ENCODE peak calls at places on chromosomes 16 and 17, in seven cellular contexts. W is lower leg skin, D is HCT116, R is ovary, M is GM12892, G is H54, N is suprapubic skin. K is an unnamed sample.
A peak's percentile ranks its signal among the peaks of the same experiment; 100 is the strongest.

GRCh38 chr17:31156326-31156725 is 61.5 kb downstream of the NF1 start:
- DNase-seq in W (no peak), D (no peak), R (no peak), M (no peak), G (no peak), N (no peak), K (no peak)

GRCh38 chr16:11032922-11033291 is 88.5 kb downstream of the CLEC16A start:
- DNase-seq in W (peak; percentile 86), D (no peak), R (peak; percentile 45), M (no peak), G (no peak), N (no peak), K (no peak)

GRCh38 chr16:52435573-52435972 is 111.4 kb downstream of the TOX3 start:
- DNase-seq in W (no peak), D (no peak), R (no peak), M (no peak), G (no peak), N (no peak), K (no peak)

GRCh38 chr17:55420776-55421178 is 858 bp downstream of the MMD start:
- DNase-seq in W (peak; percentile 38), D (no peak), R (no peak), M (no peak), G (no peak), N (peak; percentile 87), K (no peak)

GRCh38 chr17:45284176-45285140 is 22.6 kb upstream of the SPATA32 start:
- DNase-seq in W (peak; percentile 46), D (no peak), R (no peak), M (no peak), G (no peak), N (peak; percentile 80), K (no peak)

GRCh38 chr17:55212880-55213279 is 51.9 kb upstream of the HLF start:
- DNase-seq in W (no peak), D (no peak), R (no peak), M (no peak), G (no peak), N (no peak), K (no peak)

GRCh38 chr17:31842416-31843381 is 16.3 kb downstream of the COPRS start:
- DNase-seq in W (peak; percentile 37), D (peak; percentile 27), R (peak; percentile 78), M (peak; percentile 62), G (peak; percentile 53), N (peak; percentile 89), K (no peak)

GRCh38 chr17:37830151-37830993 is 85.5 kb upstream of the HNF1B start:
- DNase-seq in W (no peak), D (no peak), R (no peak), M (no peak), G (no peak), N (no peak), K (no peak)

GRCh38 chr16:79267781-79268180 is 332.8 kb downstream of the MAF start:
- DNase-seq in W (no peak), D (no peak), R (no peak), M (no peak), G (no peak), N (no peak), K (no peak)

GRCh38 chr17:44348234-44348987 is 3.3 kb downstream of the GRN start:
- DNase-seq in W (peak; percentile 51), D (no peak), R (no peak), M (peak; percentile 68), G (peak; percentile 65), N (no peak), K (no peak)

GRCh38 chr16:8736123-8736680 is 61.2 kb downstream of the TMEM186 start:
- DNase-seq in W (no peak), D (no peak), R (no peak), M (no peak), G (no peak), N (no peak), K (no peak)

GRCh38 chr17:81335388-81336157 is 40.5 kb upstream of the SLC38A10 start:
- DNase-seq in W (no peak), D (no peak), R (no peak), M (no peak), G (no peak), N (no peak), K (no peak)

GRCh38 chr17:81794509-81794908 is 9.4 kb upstream of the GCGR start:
- DNase-seq in W (no peak), D (no peak), R (no peak), M (no peak), G (no peak), N (no peak), K (no peak)

GRCh38 chr16:48608871-48609452 is 1.0 kb downstream of the N4BP1 start:
- DNase-seq in W (no peak), D (no peak), R (no peak), M (no peak), G (no peak), N (no peak), K (no peak)

GRCh38 chr17:43950554-43950953 is 3.2 kb downstream of the PYY start:
- DNase-seq in W (no peak), D (no peak), R (no peak), M (no peak), G (no peak), N (no peak), K (no peak)

GRCh38 chr16:12354296-12354818 is 377.8 kb downstream of the SNX29 start:
- DNase-seq in W (no peak), D (no peak), R (no peak), M (no peak), G (no peak), N (no peak), K (no peak)

GRCh38 chr17:1435326-1435725 is 20.7 kb downstream of the CRK start:
- DNase-seq in W (no peak), D (no peak), R (no peak), M (no peak), G (no peak), N (no peak), K (no peak)

GRCh38 chr16:13919330-13919682 is 648 bp upstream of the ERCC4 start:
- DNase-seq in W (no peak), D (peak; percentile 51), R (no peak), M (no peak), G (no peak), N (no peak), K (no peak)

GRCh38 chr17:56891751-56892150 is 22.1 kb downstream of the TRIM25 start:
- DNase-seq in W (no peak), D (no peak), R (no peak), M (no peak), G (no peak), N (peak; percentile 47), K (no peak)

GRCh38 chr17:58513391-58513912 is 986 bp downstream of the MTMR4 start:
- DNase-seq in W (no peak), D (no peak), R (no peak), M (no peak), G (no peak), N (no peak), K (no peak)
- TF ChIP-seq POLR2A in W (no peak), D (no peak), R (no peak), M (peak; percentile 56), G (no peak), N (no peak), K (no peak)

GRCh38 chr17:48973806-48974205 is 5.4 kb upstream of the GIP start:
- DNase-seq in W (no peak), D (no peak), R (no peak), M (no peak), G (no peak), N (no peak), K (no peak)

GRCh38 chr17:48970224-48970623 is 1.8 kb upstream of the GIP start:
- DNase-seq in W (no peak), D (no peak), R (no peak), M (no peak), G (no peak), N (no peak), K (no peak)

GRCh38 chr17:48972749-48973097 is 4.3 kb upstream of the GIP start:
- DNase-seq in W (no peak), D (no peak), R (no peak), M (no peak), G (no peak), N (no peak), K (no peak)

GRCh38 chr17:48970865-48971687 is 2.7 kb upstream of the GIP start:
- DNase-seq in W (no peak), D (no peak), R (no peak), M (no peak), G (no peak), N (no peak), K (no peak)
- TF ChIP-seq POLR2A in W (no peak), D (no peak), R (no peak), M (no peak), G (no peak), N (no peak), K (no peak)

DNA sequence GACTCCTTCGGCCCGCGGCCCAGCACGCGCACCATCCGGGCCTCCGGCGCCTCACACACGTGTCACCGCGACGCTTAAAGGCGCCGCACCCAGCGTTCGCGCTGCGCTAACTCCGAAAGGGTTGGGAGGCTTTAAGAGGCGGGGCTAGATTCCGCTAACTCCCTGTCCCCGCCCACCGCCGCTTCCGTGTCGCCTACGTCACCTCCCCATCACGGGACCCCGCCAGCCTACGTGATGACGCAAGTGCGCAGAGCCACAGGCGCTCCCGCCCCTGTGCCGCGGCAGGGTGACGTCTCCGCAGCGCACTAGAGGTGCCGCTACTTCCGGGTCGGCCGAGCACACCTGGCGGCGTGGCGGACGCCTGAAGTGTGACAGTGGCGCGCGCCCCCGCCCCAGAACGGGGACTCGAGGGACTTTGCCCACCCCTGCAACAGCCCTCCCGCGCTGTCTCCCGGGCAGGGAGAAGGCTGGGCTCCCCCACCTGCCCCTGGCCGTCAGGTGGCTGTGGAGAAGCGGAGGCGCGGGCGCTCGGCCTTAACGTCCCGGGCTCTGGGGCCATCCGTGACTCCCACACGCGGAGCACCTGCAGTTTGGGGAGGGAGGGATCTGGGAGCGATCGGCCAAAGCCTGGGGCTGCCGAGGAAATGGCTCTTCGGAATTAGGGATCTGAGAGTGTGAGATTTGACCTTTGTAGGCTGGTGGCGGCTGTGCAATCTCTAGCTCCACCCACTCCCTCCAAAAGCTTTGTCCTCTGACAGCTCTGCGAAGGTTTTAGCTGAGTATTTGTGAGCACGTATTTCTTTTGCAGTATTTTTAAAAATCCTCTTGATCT is at the start of gene USP36:
- DNase-seq in W (peak; percentile 99), D (peak; percentile 100), R (peak; percentile 100), M (peak; percentile 95), G (peak; percentile 95), N (peak; percentile 100), K (peak; percentile 92)
- TF ChIP-seq POLR2A in W (no peak), D (peak; percentile 85), R (peak; percentile 98), M (peak; percentile 83), G (peak; percentile 63), N (peak; percentile 85), K (peak; percentile 72)

DNA sequence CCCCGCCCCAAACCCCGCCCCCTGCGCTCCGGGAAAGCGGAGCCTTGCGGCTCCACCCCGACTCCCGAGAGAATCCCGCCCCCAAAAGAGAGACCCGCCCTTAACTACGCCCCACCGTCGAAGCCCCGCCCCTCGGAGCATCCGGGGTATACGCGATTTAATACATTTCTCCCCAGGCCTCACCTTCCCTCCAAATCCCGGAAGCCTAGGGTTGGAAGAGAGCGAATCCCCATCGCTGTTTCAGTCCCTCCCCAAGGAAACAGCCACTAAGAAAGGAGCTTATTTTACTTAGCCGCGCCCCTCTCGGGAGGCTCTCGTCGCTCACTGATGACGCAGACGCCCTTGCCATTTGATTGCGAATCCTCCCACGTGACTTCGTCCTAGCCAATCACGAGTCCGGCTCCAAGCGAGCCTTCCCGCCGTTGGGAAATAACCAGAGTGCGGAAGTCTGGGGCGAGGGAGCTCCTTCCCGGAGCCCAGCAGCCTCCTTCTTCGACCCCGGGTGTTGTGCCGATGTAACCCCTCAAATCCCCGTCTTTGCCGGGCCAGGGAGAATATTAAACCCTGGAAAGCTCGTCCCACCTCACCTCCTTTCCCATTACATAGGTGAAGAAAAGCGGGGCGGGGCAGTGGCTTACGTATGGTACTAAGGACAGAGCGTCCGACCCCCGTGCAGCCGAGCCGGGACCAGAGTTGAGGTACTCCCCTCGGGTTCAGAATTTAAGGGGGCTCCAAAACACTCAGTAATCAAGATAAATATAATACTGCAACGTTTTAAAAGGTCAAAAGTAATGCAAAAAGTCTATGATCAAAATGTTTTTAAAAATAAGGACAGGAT is 461 bp upstream of the FDXR start:
- DNase-seq in W (peak; percentile 100), D (peak; percentile 100), R (peak; percentile 99), M (peak; percentile 98), G (peak; percentile 99), N (peak; percentile 100), K (peak; percentile 98)
- TF ChIP-seq POLR2A in W (no peak), D (peak; percentile 93), R (peak; percentile 96), M (peak; percentile 93), G (peak; percentile 94), N (peak; percentile 81), K (no peak)